ENCODE peak calls at places on chromosomes 13 and 19, in six cellular contexts. S, A, W, F, N and R are unnamed samples. For H3K4me1 and H3K27me3, the result is how much of the 10 kb centered on the place peaks cover.

GRCh38 chr13:72120632-72121031 is 253.6 kb upstream of the DACH1 start:
- DNase-seq in F (no peak), A (peak), W (no peak), S (no peak), N (no peak), R (no peak)

GRCh38 chr19:16841391-16841926 is 12.3 kb downstream of the SIN3B start:
- DNase-seq in F (no peak), N (no peak), S (no peak), W (no peak), A (no peak), R (no peak)

GRCh38 chr13:94254737-94255136 is 224.7 kb downstream of the DCT start:
- DNase-seq in N (no peak), F (no peak), A (no peak), S (no peak), W (no peak), R (no peak)

GRCh38 chr13:111857336-111857735 is 209.6 kb upstream of the SOX1 start:
- DNase-seq in S (no peak), F (no peak), N (no peak), W (no peak), A (no peak), R (no peak)

GRCh38 chr13:52454459-52454824 is 836 bp upstream of the CKAP2 start:
- DNase-seq in A (peak), F (no peak), S (no peak), N (peak), W (no peak), R (peak)

GRCh38 chr13:20191902-20192469 is 752 bp downstream of the GJB2 start:
- DNase-seq in S (no peak), A (peak), N (no peak), F (no peak), W (no peak), R (peak)

GRCh38 chr19:8145969-8146368 is 3.4 kb downstream of the FBN3 start:
- DNase-seq in N (no peak), S (no peak), W (no peak), F (no peak), A (peak), R (no peak)

GRCh38 chr19:42024622-42025111 is 30.6 kb upstream of the ATP1A3 start:
- DNase-seq in F (no peak), S (peak), W (no peak), A (no peak), N (no peak), R (no peak)

GRCh38 chr13:103157034-103157433 is 90.8 kb upstream of the SLC10A2 start:
- DNase-seq in W (no peak), S (no peak), N (no peak), F (no peak), A (no peak), R (no peak)

GRCh38 chr13:59750860-59751259 is 412.9 kb downstream of the DIAPH3 start:
- DNase-seq in N (no peak), F (no peak), W (no peak), S (no peak), A (peak), R (no peak)

GRCh38 chr13:39186205-39186880 is 148.1 kb downstream of the NHLRC3 start:
- DNase-seq in F (no peak), A (no peak), S (no peak), N (no peak), W (no peak), R (no peak)

GRCh38 chr13:48530833-48531232 is 2.0 kb downstream of the RCBTB2 start:
- DNase-seq in W (no peak), S (no peak), N (peak), F (no peak), A (no peak), R (no peak)

GRCh38 chr19:45681391-45682015 is 10.2 kb downstream of the SNRPD2 start:
- DNase-seq in F (peak), W (peak), N (no peak), A (peak), S (peak), R (peak)

GRCh38 chr19:37933965-37934364 is 27.0 kb downstream of the SIPA1L3 start:
- DNase-seq in W (no peak), N (no peak), A (no peak), S (no peak), F (no peak), R (no peak)

GRCh38 chr13:72062566-72062965 is 195.6 kb upstream of the DACH1 start:
- DNase-seq in A (peak), F (no peak), S (peak), N (no peak), W (no peak), R (peak)

GRCh38 chr13:31093145-31093885 is 68.4 kb downstream of the HSPH1 start:
- DNase-seq in F (no peak), N (no peak), W (no peak), S (no peak), A (no peak), R (no peak)

GRCh38 chr13:94550030-94550738 is 45.8 kb downstream of the TGDS start:
- DNase-seq in A (peak), S (no peak), N (peak), W (no peak), F (no peak), R (no peak)

GRCh38 chr13:102484329-102484728 is 82.5 kb upstream of the FGF14 start:
- DNase-seq in F (no peak), S (no peak), A (peak), W (no peak), N (no peak), R (no peak)

GRCh38 chr19:58522709-58523108 is 3.1 kb upstream of the ZBTB45 start:
- DNase-seq in F (no peak), W (no peak), S (peak), N (no peak), A (no peak), R (no peak)

GRCh38 chr19:6127716-6128335 is 7.6 kb upstream of the ACSBG2 start:
- DNase-seq in S (no peak), N (no peak), W (no peak), F (no peak), A (no peak), R (no peak)

GRCh38 chr13:91144054-91144453 is 203.4 kb upstream of the MIR17HG start:
- DNase-seq in F (no peak), A (no peak), S (no peak), N (no peak), W (no peak), R (no peak)

GRCh38 chr13:64992314-64992713 is 2237.8 kb downstream of the PCDH9 start:
- DNase-seq in A (no peak), N (no peak), W (no peak), S (no peak), F (no peak), R (no peak)

GRCh38 chr19:46967578-46968018 is 52.0 kb upstream of the NPAS1 start:
- DNase-seq in S (no peak), N (no peak), W (no peak), F (no peak), A (no peak), R (peak)

GRCh38 chr19:56295531-56296455 is 18.8 kb downstream of the ZSCAN5A start:
- DNase-seq in N (no peak), W (no peak), F (no peak), A (peak), S (no peak), R (no peak)

GRCh38 chr13:99231726-99232125 is 26.5 kb downstream of the GPR18 start:
- DNase-seq in F (no peak), W (no peak), N (no peak), S (no peak), A (no peak), R (no peak)

GRCh38 chr13:24083722-24084421 is 76.6 kb upstream of the SPATA13 start:
- DNase-seq in W (no peak), A (no peak), F (no peak), S (no peak), N (no peak), R (no peak)

GRCh38 chr13:44404261-44405139 is 30.9 kb downstream of the SERP2 start:
- DNase-seq in A (peak), F (no peak), N (no peak), W (no peak), S (peak), R (peak)

GRCh38 chr19:1009976-1010538 is 9.8 kb downstream of the GRIN3B start:
- DNase-seq in W (no peak), A (no peak), S (no peak), N (no peak), F (no peak), R (no peak)
- H3K27ac ChIP-seq in W (no peak), A (peak), S (no peak), N (no peak), F (peak), R (no peak)

DNA sequence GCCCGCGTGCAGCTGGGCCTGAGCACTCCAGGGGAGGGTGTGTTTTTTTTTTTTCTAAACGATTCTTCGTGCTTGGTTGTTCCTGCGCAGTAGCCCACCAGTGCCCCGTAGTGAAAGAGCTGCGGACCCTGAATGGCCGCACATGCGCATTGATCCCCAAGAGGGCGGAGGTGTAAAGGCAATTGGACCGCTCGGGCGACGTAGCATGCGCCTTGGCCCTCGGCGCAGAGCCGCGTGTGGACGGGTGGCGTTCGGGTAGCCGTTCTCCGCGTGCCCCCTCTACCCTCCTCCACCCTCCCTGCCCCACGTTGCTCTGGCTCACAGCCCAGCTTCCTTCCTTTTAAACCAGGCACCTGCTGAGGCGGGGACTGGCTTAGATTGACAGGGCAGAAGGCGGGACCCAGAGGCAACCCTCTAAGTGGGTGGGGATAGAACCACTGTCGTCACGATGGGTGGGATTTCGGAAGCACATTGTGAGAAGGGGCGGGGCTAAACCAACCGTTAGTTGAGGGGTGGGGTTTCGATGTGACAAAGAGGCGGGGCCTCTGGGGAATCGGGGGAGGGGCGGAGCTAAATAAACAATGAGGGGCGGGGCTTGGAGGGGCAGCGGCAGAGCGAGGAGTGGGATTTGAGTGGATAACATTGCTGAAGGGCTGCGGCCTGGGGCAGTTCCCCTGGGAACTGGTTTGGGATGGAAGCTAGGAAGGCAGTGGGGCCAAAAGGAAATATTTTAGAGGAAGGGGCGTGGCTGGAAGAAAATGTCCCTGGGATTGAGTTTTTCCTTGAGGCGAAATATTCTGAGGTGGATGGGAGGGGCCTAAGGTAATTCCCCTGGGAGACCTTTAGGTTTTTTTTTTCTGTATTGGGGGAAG is 543 bp upstream of the NUP62 start:
- DNase-seq in S (peak), N (peak), A (peak), W (peak), F (peak), R (peak)
- H3K4me1 ChIP-seq in S (under half), N (under half), A (under half), W (under half), F (under half), R (under half)

DNA sequence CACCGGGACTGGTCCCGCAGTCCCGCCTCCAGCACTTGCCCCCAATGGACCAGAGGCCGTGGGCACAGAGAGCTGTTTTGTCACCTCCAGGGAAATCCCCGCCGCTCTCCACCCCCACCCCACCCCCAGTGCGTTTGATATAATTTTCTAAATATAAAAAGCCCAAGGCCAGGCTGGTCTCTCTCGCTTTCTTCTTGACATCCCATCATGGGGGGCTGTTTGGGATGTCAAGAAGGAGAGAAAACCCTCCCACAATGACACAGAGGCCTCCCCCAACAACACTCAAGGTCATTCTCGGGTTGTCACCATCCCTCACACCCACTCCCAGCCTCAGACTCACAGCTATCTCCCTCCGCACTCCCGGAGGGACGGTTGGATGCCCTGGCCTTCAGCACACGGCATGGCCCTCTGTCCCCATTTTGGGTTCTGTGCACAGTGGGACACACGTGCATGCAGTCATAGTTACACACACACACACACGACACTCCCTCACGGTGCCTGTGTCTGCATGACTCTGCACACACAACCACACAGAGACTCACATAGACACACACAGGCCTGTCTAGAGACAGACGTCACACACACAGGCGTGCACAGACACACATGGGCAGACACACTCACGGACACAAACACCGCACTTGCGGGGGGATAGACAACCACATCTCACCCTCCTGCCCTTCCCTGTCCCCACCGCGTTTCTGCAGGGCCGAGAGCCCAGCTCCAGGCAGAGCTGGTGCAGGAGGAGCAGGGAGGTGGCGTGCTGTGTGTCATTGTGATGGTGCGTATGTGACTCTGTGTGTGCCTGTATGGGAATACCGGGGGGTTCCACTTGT is 4.8 kb upstream of the NFIC start:
- DNase-seq in A (no peak), N (no peak), S (no peak), F (no peak), W (no peak), R (no peak)
- H3K27me3 ChIP-seq in A (half or more), N (under half), S (under half), F (under half), W (under half), R (under half)

GRCh38 chr19:44615529-44616247 is 2.3 kb downstream of the IGSF23 start:
- DNase-seq in N (no peak), A (no peak), F (no peak), W (no peak), S (no peak), R (no peak)
- H3K27ac ChIP-seq in N (no peak), A (no peak), F (no peak), W (no peak), S (no peak), R (no peak)

GRCh38 chr19:18860725-18861124 is 29.0 kb downstream of the UPF1 start:
- DNase-seq in S (no peak), W (no peak), N (no peak), A (no peak), F (no peak), R (peak)

GRCh38 chr19:18859676-18860301 is 28.0 kb downstream of the UPF1 start:
- DNase-seq in W (no peak), S (no peak), A (no peak), F (no peak), N (no peak), R (peak)

GRCh38 chr19:18861235-18861634 is 29.5 kb downstream of the UPF1 start:
- DNase-seq in S (no peak), W (no peak), A (no peak), N (no peak), F (no peak), R (peak)

GRCh38 chr19:18858906-18859646 is 27.3 kb downstream of the UPF1 start:
- DNase-seq in N (no peak), W (no peak), S (no peak), F (no peak), A (no peak), R (peak)

GRCh38 chr19:18860302-18860700 is 28.5 kb downstream of the UPF1 start:
- DNase-seq in S (no peak), F (no peak), W (no peak), A (no peak), N (no peak), R (peak)
- H3K4me1 ChIP-seq in S (under half), F (under half), W (under half), A (under half), N (under half), R (under half)